ENCODE peak calls at places on chromosomes 4 and X, in nine cellular contexts. Z is T-helper 2 cell; A is NCI-H446 treated with DMSO at 0.1 percent for 48 hours; Y is brain microvascular endothelial cell; T is mesothelial cell of epicardium; R is stimulated activated CD4-positive, alpha-beta T cell treated with anti-CD3 and anti-CD28 coated beads, Interleukin-2, amount 100 ng/mL, for 48 hours; G is CD4-positive, alpha-beta T cell; D is AG08396; S is hepatocyte. U is an unnamed sample.

GRCh38 chr4:39406763-39407583 is at the start of gene KLB:
- DNase-seq in Z (no peak), A (no peak), Y (no peak), T (no peak), R (no peak), G (no peak), D (no peak), S (peak; percentile 78), U (peak; percentile 29)

GRCh38 chr4:31370866-31371465 is 650.8 kb downstream of the PCDH7 start:
- DNase-seq in Z (no peak), A (peak; percentile 40), Y (peak; percentile 16), T (no peak), R (no peak), G (no peak), D (peak; percentile 15), S (peak; percentile 60), U (peak; percentile 44)

GRCh38 chr4:169417629-169418282 is 147.0 kb upstream of the SH3RF1 start:
- DNase-seq in Z (no peak), A (no peak), Y (no peak), T (no peak), R (no peak), G (no peak), D (no peak), S (no peak), U (no peak)

GRCh38 chrX:33465137-33465536 is 253.8 kb upstream of the DMD start:
- DNase-seq in Z (no peak), A (no peak), Y (no peak), T (no peak), R (no peak), G (no peak), D (no peak), S (no peak), U (no peak)

GRCh38 chrX:69020316-69020715 is 144.9 kb downstream of the PJA1 start:
- DNase-seq in Z (no peak), A (no peak), Y (no peak), T (no peak), R (no peak), G (no peak), D (no peak), S (no peak), U (no peak)

GRCh38 chr4:36392049-36392448 is 110.6 kb downstream of the DTHD1 start:
- DNase-seq in Z (no peak), A (no peak), Y (no peak), T (no peak), R (no peak), G (no peak), D (no peak), S (peak; percentile 27), U (no peak)

GRCh38 chr4:148561467-148561866 is 119.3 kb upstream of the NR3C2 start:
- DNase-seq in Z (no peak), A (no peak), Y (no peak), T (no peak), R (no peak), G (no peak), D (no peak), S (no peak), U (no peak)

GRCh38 chr4:137601924-137602323 is 69.6 kb upstream of the PCDH18 start:
- DNase-seq in Z (no peak), A (no peak), Y (no peak), T (no peak), R (no peak), G (no peak), D (no peak), S (peak; percentile 26), U (no peak)

GRCh38 chr4:119810001-119810400 is 181.4 kb upstream of the PDE5A start:
- DNase-seq in Z (no peak), A (no peak), Y (no peak), T (no peak), R (no peak), G (no peak), D (no peak), S (no peak), U (no peak)

GRCh38 chrX:123274796-123275195 is 90.7 kb downstream of the GRIA3 start:
- DNase-seq in Z (no peak), A (no peak), Y (peak; percentile 0), T (no peak), R (no peak), G (no peak), D (no peak), S (no peak), U (no peak)

GRCh38 chr4:187908079-187908501 is 87.5 kb upstream of the ZFP42 start:
- DNase-seq in Z (no peak), A (no peak), Y (peak; percentile 52), T (no peak), R (no peak), G (no peak), D (peak; percentile 14), S (no peak), U (no peak)

GRCh38 chr4:5804656-5805055 is 88.2 kb downstream of the CRMP1 start:
- DNase-seq in Z (no peak), A (no peak), Y (no peak), T (no peak), R (no peak), G (no peak), D (no peak), S (no peak), U (no peak)

GRCh38 chr4:98659741-98660507 is 1.5 kb upstream of the TSPAN5 start:
- DNase-seq in Z (no peak), A (no peak), Y (no peak), T (no peak), R (no peak), G (no peak), D (peak; percentile 30), S (peak; percentile 61), U (peak; percentile 70)

GRCh38 chrX:69299271-69299670 is 134.0 kb upstream of the PJA1 start:
- DNase-seq in Z (no peak), A (no peak), Y (no peak), T (no peak), R (no peak), G (no peak), D (no peak), S (no peak), U (no peak)

GRCh38 chr4:122764071-122764807 is 31.7 kb downstream of the BBS12 start:
- DNase-seq in Z (no peak), A (no peak), Y (no peak), T (no peak), R (no peak), G (no peak), D (no peak), S (no peak), U (peak; percentile 58)

GRCh38 chr4:86130160-86130933 is 229.5 kb downstream of the MAPK10 start:
- DNase-seq in Z (no peak), A (no peak), Y (no peak), T (no peak), R (no peak), G (no peak), D (no peak), S (no peak), U (no peak)

GRCh38 chr4:89753601-89754066 is 83.3 kb downstream of the SNCA start:
- DNase-seq in Z (no peak), A (peak; percentile 95), Y (peak; percentile 58), T (no peak), R (no peak), G (no peak), D (peak; percentile 22), S (peak; percentile 68), U (peak; percentile 89)

GRCh38 chr4:79869597-79870336 is 203.3 kb downstream of the ANTXR2 start:
- DNase-seq in Z (no peak), A (no peak), Y (no peak), T (no peak), R (no peak), G (no peak), D (no peak), S (no peak), U (no peak)

GRCh38 chr4:127623755-127624087 is 9.0 kb upstream of the INTU start:
- DNase-seq in Z (no peak), A (no peak), Y (peak; percentile 37), T (no peak), R (no peak), G (no peak), D (peak; percentile 75), S (peak; percentile 10), U (no peak)

GRCh38 chrX:72712094-72712755 is 1.9 kb downstream of the PHKA1 start:
- DNase-seq in Z (no peak), A (no peak), Y (peak; percentile 10), T (no peak), R (no peak), G (no peak), D (peak; percentile 5), S (peak; percentile 6), U (no peak)

GRCh38 chr4:128868758-128869157 is 59.3 kb downstream of the JADE1 start:
- DNase-seq in Z (no peak), A (no peak), Y (no peak), T (no peak), R (no peak), G (no peak), D (no peak), S (no peak), U (no peak)

GRCh38 chr4:1079711-1080265 is 33.6 kb downstream of the RNF212 start:
- DNase-seq in Z (no peak), A (no peak), Y (no peak), T (no peak), R (no peak), G (no peak), D (no peak), S (no peak), U (no peak)

GRCh38 chrX:148567779-148568178 is 67.4 kb downstream of the AFF2 start:
- DNase-seq in Z (no peak), A (no peak), Y (no peak), T (no peak), R (no peak), G (no peak), D (no peak), S (no peak), U (peak; percentile 52)

GRCh38 chrX:10608099-10608498 is 12.3 kb downstream of the MID1 start:
- DNase-seq in Z (no peak), A (no peak), Y (peak; percentile 37), T (no peak), R (no peak), G (no peak), D (no peak), S (no peak), U (peak; percentile 42)

GRCh38 chrX:120795301-120795700 is 80.4 kb downstream of the CT47B1 start:
- DNase-seq in Z (no peak), A (no peak), Y (peak; percentile 10), T (no peak), R (no peak), G (no peak), D (no peak), S (no peak), U (no peak)

GRCh38 chrX:9189286-9189685 is 155.4 kb upstream of the FAM9B start:
- DNase-seq in Z (no peak), A (no peak), Y (no peak), T (no peak), R (no peak), G (no peak), D (no peak), S (no peak), U (no peak)

GRCh38 chrX:129566081-129566480 is 26.0 kb downstream of the OCRL start:
- DNase-seq in Z (no peak), A (peak; percentile 9), Y (no peak), T (no peak), R (no peak), G (no peak), D (no peak), S (no peak), U (no peak)

GRCh38 chr4:6517171-6517570 is 44.8 kb upstream of the PPP2R2C start:
- DNase-seq in Z (no peak), A (no peak), Y (no peak), T (no peak), R (no peak), G (no peak), D (no peak), S (no peak), U (no peak)

GRCh38 chr4:4470208-4470607 is 71.6 kb downstream of the STX18 start:
- DNase-seq in Z (no peak), A (no peak), Y (no peak), T (no peak), R (no peak), G (no peak), D (no peak), S (no peak), U (no peak)

GRCh38 chr4:83356899-83357661 is 22.4 kb upstream of the HPSE start:
- DNase-seq in Z (no peak), A (no peak), Y (peak; percentile 79), T (no peak), R (no peak), G (no peak), D (peak; percentile 33), S (peak; percentile 63), U (peak; percentile 80)

GRCh38 chr4:152073738-152074137 is 312.9 kb upstream of the GATB start:
- DNase-seq in Z (no peak), A (no peak), Y (no peak), T (no peak), R (no peak), G (no peak), D (peak; percentile 30), S (peak; percentile 46), U (peak; percentile 6)

U was measured in RCC 7860.